ENCODE peak calls at places on chromosomes 13 and 19, in six cellular contexts. G is stimulated activated CD4-positive, alpha-beta T cell treated with anti-CD3 and anti-CD28 coated beads, Interleukin-4, amount 100 ng/mL, for 48 hours; X is aorta; L is LoVo; T is lower leg skin; N is NCI-H1105 treated with DMSO at 0.1 percent for 48 hours. S is an unnamed sample.

GRCh38 chr19:40668991-40669614 is 21.3 kb downstream of the NUMBL start:
- DNase-seq in N (no peak), T (no peak), L (no peak), G (no peak), X (no peak), S (no peak)

GRCh38 chr19:46579286-46579944 is 21.7 kb upstream of the CALM3 start:
- DNase-seq in T (peak; percentile 70), N (peak; percentile 69), X (no peak), L (no peak), G (peak; percentile 48), S (no peak)

GRCh38 chr13:50915562-50915961 is 6.0 kb downstream of the RNASEH2B start:
- DNase-seq in X (no peak), G (peak; percentile 9), L (no peak), T (no peak), N (no peak), S (no peak)

GRCh38 chr19:47124937-47125668 is 5.5 kb upstream of the SAE1 start:
- DNase-seq in G (no peak), N (peak; percentile 70), X (no peak), T (no peak), L (peak; percentile 81), S (no peak)

GRCh38 chr13:23608704-23609413 is 38.6 kb downstream of the TNFRSF19 start:
- DNase-seq in X (peak; percentile 78), L (no peak), N (no peak), G (no peak), T (no peak), S (peak; percentile 25)

GRCh38 chr19:19459099-19459498 is 53.6 kb downstream of the GATAD2A start:
- DNase-seq in X (no peak), T (no peak), N (no peak), G (no peak), L (no peak), S (no peak)

GRCh38 chr19:40367577-40368434 is 19.3 kb downstream of the PLD3 start:
- DNase-seq in T (no peak), G (no peak), L (no peak), X (no peak), N (no peak), S (no peak)

GRCh38 chr19:47093841-47094240 is 19.7 kb downstream of the ZC3H4 start:
- DNase-seq in G (peak; percentile 18), X (no peak), T (no peak), L (no peak), N (no peak), S (no peak)

GRCh38 chr19:7360393-7360984 is 11.8 kb downstream of the ARHGEF18 start:
- DNase-seq in G (no peak), N (no peak), L (no peak), T (no peak), X (no peak), S (no peak)

GRCh38 chr13:50116430-50116973 is 101.3 kb downstream of the KCNRG start:
- DNase-seq in G (no peak), L (no peak), T (no peak), X (no peak), N (no peak), S (no peak)

GRCh38 chr19:45451181-45451849 is 16.5 kb upstream of the FOSB start:
- DNase-seq in L (no peak), G (no peak), T (peak; percentile 93), X (no peak), N (no peak), S (no peak)

GRCh38 chr19:37309834-37310575 is 60.9 kb upstream of the ZNF527 start:
- DNase-seq in N (peak; percentile 37), G (no peak), L (no peak), X (no peak), T (peak; percentile 57), S (no peak)

GRCh38 chr19:50983625-50984292 is at the start of gene KLK7:
- DNase-seq in X (no peak), T (no peak), L (no peak), G (no peak), N (no peak), S (no peak)

GRCh38 chr13:114132419-114133121 is at the start of gene RASA3:
- DNase-seq in X (peak; percentile 87), L (peak; percentile 84), T (peak; percentile 91), G (no peak), N (peak; percentile 77), S (peak; percentile 62)

GRCh38 chr19:4098493-4098892 is 25.4 kb downstream of the MAP2K2 start:
- DNase-seq in N (no peak), L (no peak), G (no peak), X (peak; percentile 44), T (no peak), S (no peak)

GRCh38 chr13:98541211-98541610 is 35.7 kb downstream of the STK24 start:
- DNase-seq in G (no peak), N (no peak), X (no peak), T (no peak), L (no peak), S (no peak)

GRCh38 chr13:83780201-83780600 is 102.1 kb downstream of the SLITRK1 start:
- DNase-seq in N (no peak), X (no peak), G (no peak), L (no peak), T (no peak), S (no peak)

GRCh38 chr19:2047449-2048103 is 3.5 kb downstream of the MKNK2 start:
- DNase-seq in N (no peak), G (no peak), X (peak; percentile 77), T (no peak), L (peak; percentile 58), S (no peak)

GRCh38 chr13:25292301-25292700 is 5.0 kb upstream of the MTMR6 start:
- DNase-seq in G (no peak), N (no peak), X (peak; percentile 51), L (no peak), T (no peak), S (no peak)

GRCh38 chr19:407501-408440 is 1.2 kb downstream of the C2CD4C start:
- DNase-seq in T (peak; percentile 74), L (no peak), G (no peak), N (no peak), X (peak; percentile 45), S (no peak)

GRCh38 chr13:41707192-41707858 is 250.0 kb downstream of the RGCC start:
- DNase-seq in L (no peak), N (no peak), T (no peak), G (no peak), X (no peak), S (no peak)

GRCh38 chr19:589693-590395 is at the start of gene HCN2:
- DNase-seq in L (no peak), N (no peak), X (no peak), G (no peak), T (no peak), S (no peak)

GRCh38 chr13:24050292-24050711 is 110.2 kb upstream of the SPATA13 start:
- DNase-seq in T (no peak), X (peak; percentile 73), L (no peak), N (no peak), G (no peak), S (no peak)

GRCh38 chr13:51764184-51765141 is 39.5 kb downstream of the DHRS12 start:
- DNase-seq in X (peak; percentile 75), N (no peak), L (peak; percentile 79), G (peak; percentile 43), T (peak; percentile 95), S (peak; percentile 81)

GRCh38 chr19:6694147-6694815 is 24.3 kb upstream of the TNFSF14 start:
- DNase-seq in L (no peak), T (no peak), X (peak; percentile 38), N (no peak), G (no peak), S (no peak)

GRCh38 chr19:19405919-19406877 is 723 bp downstream of the GATAD2A start:
- DNase-seq in N (peak; percentile 53), T (peak; percentile 91), X (peak; percentile 65), G (peak; percentile 55), L (peak; percentile 27), S (no peak)

GRCh38 chr19:5828661-5829566 is 10.6 kb downstream of the FUT6 start:
- DNase-seq in N (peak; percentile 56), G (peak; percentile 25), L (no peak), T (no peak), X (no peak), S (no peak)

GRCh38 chr13:29737061-29737460 is 113.4 kb downstream of the UBL3 start:
- DNase-seq in T (no peak), G (no peak), L (no peak), X (no peak), N (no peak), S (no peak)

GRCh38 chr19:32543107-32543900 is 37.7 kb upstream of the PDCD5 start:
- DNase-seq in L (peak; percentile 4), G (no peak), N (no peak), X (no peak), T (peak; percentile 49), S (no peak)

GRCh38 chr19:2476451-2477140 is 669 bp downstream of the GADD45B start:
- DNase-seq in X (peak; percentile 81), L (no peak), T (no peak), N (no peak), G (peak; percentile 57), S (no peak)

GRCh38 chr13:29573190-29573589 is 22.3 kb downstream of the SLC7A1 start:
- DNase-seq in X (peak; percentile 68), N (no peak), T (peak; percentile 91), L (no peak), G (no peak), S (peak; percentile 57)

GRCh38 chr19:681029-681626 is 4.9 kb downstream of the FSTL3 start:
- DNase-seq in X (peak; percentile 79), L (no peak), T (peak; percentile 92), G (peak; percentile 97), N (no peak), S (peak; percentile 91)

GRCh38 chr19:23403581-23404324 is 8.5 kb upstream of the ZNF91 start:
- DNase-seq in T (no peak), L (peak; percentile 9), N (peak; percentile 39), X (no peak), G (no peak), S (no peak)

GRCh38 chr13:110985570-110985969 is 70.7 kb upstream of the ANKRD10 start:
- DNase-seq in N (no peak), G (no peak), T (no peak), X (no peak), L (no peak), S (no peak)

GRCh38 chr19:16373539-16373938 is 48.9 kb downstream of the KLF2 start:
- DNase-seq in G (no peak), N (no peak), T (no peak), L (no peak), X (peak; percentile 52), S (peak; percentile 61)

GRCh38 chr13:113904411-113904810 is 40.5 kb upstream of the GAS6 start:
- DNase-seq in X (no peak), T (peak; percentile 82), N (no peak), L (no peak), G (no peak), S (peak; percentile 48)

GRCh38 chr19:34300962-34301361 is 46.6 kb downstream of the GARRE1 start:
- DNase-seq in L (no peak), X (no peak), N (no peak), G (no peak), T (no peak), S (no peak)

S was measured in tibial nerve.